ENCODE peak calls at places on chromosomes 2 and 18, in four cellular contexts. H is HS-5, X is B cell, A is skeletal muscle cell. F is an unnamed sample.

GRCh38 chr18:50060822-50061221 is 134.1 kb downstream of the MYO5B start:
- DNase-seq in H (no peak), A (no peak), X (no peak), F (no peak)

GRCh38 chr18:71784777-71785176 is 759.4 kb downstream of the CBLN2 start:
- DNase-seq in X (no peak), H (no peak), A (no peak), F (no peak)

GRCh38 chr18:30406728-30407127 is 635.8 kb downstream of the DSC3 start:
- DNase-seq in A (peak), H (peak), X (no peak), F (no peak)

GRCh38 chr2:239669181-239669898 is 268.5 kb upstream of the HDAC4 start:
- DNase-seq in A (no peak), X (no peak), H (no peak), F (no peak)

GRCh38 chr18:28125051-28125450 is 51.9 kb downstream of the CDH2 start:
- DNase-seq in H (no peak), A (no peak), X (no peak), F (no peak)

GRCh38 chr2:38889575-38889974 is at the start of gene ARHGEF33:
- DNase-seq in X (no peak), A (no peak), H (no peak), F (no peak)

GRCh38 chr2:168559187-168559586 is 103.1 kb downstream of the CERS6 start:
- DNase-seq in A (no peak), X (no peak), H (no peak), F (no peak)

GRCh38 chr2:233185963-233186362 is 65.5 kb upstream of the ATG16L1 start:
- DNase-seq in X (no peak), A (no peak), H (no peak), F (no peak)

GRCh38 chr2:164560181-164560792 is 61.0 kb downstream of the GRB14 start:
- DNase-seq in A (no peak), X (no peak), H (peak), F (no peak)

GRCh38 chr18:62432176-62432575 is 90.6 kb upstream of the ZCCHC2 start:
- DNase-seq in A (no peak), H (no peak), X (no peak), F (no peak)

GRCh38 chr2:230942920-230943896 is 18.2 kb upstream of the GPR55 start:
- DNase-seq in H (no peak), X (no peak), A (no peak), F (no peak)

GRCh38 chr2:66017763-66018162 is 417.2 kb upstream of the MEIS1 start:
- DNase-seq in H (no peak), X (no peak), A (no peak), F (no peak)

GRCh38 chr2:64284751-64285150 is 140.5 kb upstream of the PELI1 start:
- DNase-seq in X (no peak), H (no peak), A (no peak), F (no peak)

GRCh38 chr2:172848549-172848948 is 112.9 kb downstream of the RAPGEF4 start:
- DNase-seq in A (no peak), X (no peak), H (no peak), F (no peak)

GRCh38 chr2:69483696-69484095 is 46.5 kb upstream of the NFU1 start:
- DNase-seq in A (no peak), H (no peak), X (no peak), F (no peak)

GRCh38 chr18:36917907-36918306 is 89.0 kb downstream of the KIAA1328 start:
- DNase-seq in A (no peak), X (no peak), H (no peak), F (no peak)

GRCh38 chr18:37675699-37676098 is 110.1 kb upstream of the CELF4 start:
- DNase-seq in H (no peak), A (no peak), X (no peak), F (no peak)

GRCh38 chr2:165328272-165328671 is 89.1 kb downstream of the SCN2A start:
- DNase-seq in A (no peak), H (no peak), X (no peak), F (no peak)

GRCh38 chr2:137151731-137152130 is 386.4 kb downstream of the THSD7B start:
- DNase-seq in A (no peak), X (no peak), H (no peak), F (no peak)

GRCh38 chr2:219570924-219571310 is 422 bp downstream of the OBSL1 start:
- DNase-seq in A (no peak), H (no peak), X (peak), F (no peak)

GRCh38 chr2:162261032-162261945 is 18.0 kb upstream of the FAP start:
- DNase-seq in H (no peak), A (no peak), X (no peak), F (no peak)

GRCh38 chr2:64807417-64807816 is 153.7 kb upstream of the SERTAD2 start:
- DNase-seq in A (peak), X (no peak), H (peak), F (peak)

GRCh38 chr18:57439617-57439975 is 4.4 kb downstream of the ONECUT2 start:
- DNase-seq in A (no peak), H (no peak), X (no peak), F (no peak)

GRCh38 chr2:205758498-205758897 is 76.2 kb downstream of the NRP2 start:
- DNase-seq in H (no peak), A (no peak), X (no peak), F (no peak)

GRCh38 chr2:120465989-120466703 is 120.2 kb downstream of the INHBB start:
- DNase-seq in A (no peak), X (no peak), H (no peak), F (no peak)

GRCh38 chr2:226891780-226892590 is 56.1 kb downstream of the RHBDD1 start:
- DNase-seq in X (no peak), A (peak), H (peak), F (peak)

GRCh38 chr2:168961450-168962229 is 60.5 kb downstream of the G6PC2 start:
- DNase-seq in H (peak), X (peak), A (peak), F (peak)

GRCh38 chr18:62165583-62165982 is 21.3 kb downstream of the PIGN start:
- DNase-seq in A (no peak), X (no peak), H (no peak), F (no peak)